ENCODE peak calls at places on chromosomes 2 and 18, in eight cellular contexts. X is glutamatergic neuron, D is right lobe of liver, M is HCT116, F is stomach, A is AG10803, Y is nephron progenitor cell, O is thyroid gland. E is an unnamed sample.

GRCh38 chr18:62717059-62717849 is 1.9 kb downstream of the PHLPP1 start:
- DNase-seq in X (no peak), D (no peak), Y (peak; percentile 23), M (peak; percentile 34), A (peak; percentile 64), O (peak; percentile 61), F (peak; percentile 52), E (peak; percentile 51)

GRCh38 chr2:42556351-42556890 is 12.0 kb upstream of the MTA3 start:
- DNase-seq in Y (peak; percentile 43), D (no peak), X (peak; percentile 50), O (no peak), F (no peak), A (no peak), M (no peak), E (no peak)

GRCh38 chr18:48052845-48053244 is 122.4 kb upstream of the SMAD2 start:
- DNase-seq in D (no peak), O (no peak), Y (no peak), X (no peak), A (no peak), M (no peak), F (no peak), E (no peak)

GRCh38 chr2:22800422-22800821 is 584.6 kb upstream of the KLHL29 start:
- DNase-seq in F (no peak), O (no peak), M (no peak), A (no peak), Y (peak; percentile 10), X (peak; percentile 20), D (no peak), E (no peak)

GRCh38 chr18:48862116-48862515 is 88.6 kb downstream of the SMAD7 start:
- DNase-seq in D (no peak), F (no peak), X (peak; percentile 21), Y (no peak), O (no peak), A (no peak), M (no peak), E (no peak)

GRCh38 chr2:203758841-203759691 is 52.6 kb downstream of the CD28 start:
- DNase-seq in O (no peak), A (peak; percentile 78), Y (no peak), D (no peak), X (no peak), M (no peak), F (peak; percentile 34), E (peak; percentile 49)

GRCh38 chr2:18752667-18753422 is 163.5 kb upstream of the NT5C1B start:
- DNase-seq in M (no peak), F (no peak), Y (no peak), X (no peak), D (no peak), O (no peak), A (no peak), E (no peak)

GRCh38 chr2:240125749-240126148 is 10.4 kb downstream of the COPS9 start:
- DNase-seq in X (no peak), F (peak; percentile 8), M (no peak), Y (no peak), D (no peak), O (no peak), A (no peak), E (no peak)

GRCh38 chr2:234879671-234880455 is 72.0 kb upstream of the SH3BP4 start:
- DNase-seq in Y (no peak), A (no peak), O (no peak), X (no peak), D (no peak), F (no peak), M (peak; percentile 41), E (no peak)

GRCh38 chr2:69902213-69902922 is 8.6 kb downstream of the SNRNP27 start:
- DNase-seq in Y (no peak), A (no peak), F (peak; percentile 31), O (no peak), X (no peak), D (peak; percentile 46), M (no peak), E (peak; percentile 66)

GRCh38 chr2:234425923-234426603 is 70.8 kb downstream of the ARL4C start:
- DNase-seq in X (no peak), D (no peak), F (peak; percentile 48), A (no peak), Y (no peak), M (no peak), O (peak; percentile 15), E (peak; percentile 57)

GRCh38 chr2:205686231-205687017 is 4.1 kb downstream of the NRP2 start:
- DNase-seq in D (peak; percentile 46), Y (peak; percentile 61), A (peak; percentile 34), O (no peak), F (no peak), X (peak; percentile 65), M (no peak), E (no peak)

GRCh38 chr2:5976626-5977025 is 284.4 kb downstream of the SOX11 start:
- DNase-seq in A (no peak), D (no peak), X (no peak), F (no peak), O (no peak), Y (no peak), M (no peak), E (no peak)

GRCh38 chr2:11784747-11785610 is 38.5 kb downstream of the LPIN1 start:
- DNase-seq in A (peak; percentile 46), M (no peak), O (peak; percentile 41), Y (peak; percentile 87), D (peak; percentile 37), X (peak; percentile 84), F (peak; percentile 47), E (no peak)

GRCh38 chr18:3380384-3380961 is 69.5 kb upstream of the TGIF1 start:
- DNase-seq in F (no peak), A (no peak), D (no peak), O (no peak), M (peak; percentile 24), X (no peak), Y (no peak), E (no peak)

GRCh38 chr18:75211002-75211621 is 515 bp downstream of the TSHZ1 start:
- DNase-seq in D (no peak), Y (peak; percentile 33), M (no peak), F (no peak), A (no peak), X (no peak), O (peak; percentile 20), E (no peak)

GRCh38 chr2:176004925-176005324 is 2.9 kb upstream of the LNPK start:
- DNase-seq in F (no peak), Y (no peak), D (no peak), O (no peak), A (no peak), X (no peak), M (no peak), E (no peak)

GRCh38 chr2:113156278-113157107 is 17.3 kb upstream of the PSD4 start:
- DNase-seq in M (peak; percentile 74), D (peak; percentile 71), X (no peak), A (no peak), F (no peak), O (no peak), Y (no peak), E (no peak)

GRCh38 chr2:108124733-108125132 is 115.0 kb upstream of the SULT1C3 start:
- DNase-seq in M (no peak), A (no peak), F (no peak), D (no peak), O (no peak), X (no peak), Y (no peak), E (no peak)

GRCh38 chr18:9516437-9517064 is 41.2 kb downstream of the RALBP1 start:
- DNase-seq in X (no peak), A (peak; percentile 51), F (no peak), Y (peak; percentile 10), D (no peak), M (peak; percentile 8), O (no peak), E (no peak)

GRCh38 chr2:200329798-200330197 is 23.3 kb downstream of the SPATS2L start:
- DNase-seq in O (no peak), Y (no peak), A (no peak), D (no peak), M (no peak), X (no peak), F (no peak), E (no peak)

GRCh38 chr2:46365913-46366674 is 68.9 kb downstream of the EPAS1 start:
- DNase-seq in X (no peak), Y (no peak), D (no peak), F (no peak), A (no peak), M (no peak), O (peak; percentile 27), E (no peak)

GRCh38 chr2:26612522-26613240 is 28.5 kb downstream of the CIB4 start:
- DNase-seq in F (no peak), O (peak; percentile 47), X (no peak), M (no peak), A (no peak), Y (no peak), D (no peak), E (no peak)

GRCh38 chr18:37445368-37445767 is 120.2 kb downstream of the CELF4 start:
- DNase-seq in M (no peak), Y (no peak), O (no peak), F (no peak), X (no peak), D (no peak), A (no peak), E (no peak)

GRCh38 chr2:126803422-126803775 is 95.3 kb upstream of the TEX51 start:
- DNase-seq in A (no peak), X (no peak), O (no peak), D (no peak), M (no peak), Y (no peak), F (no peak), E (no peak)
- TF ChIP-seq CTCF in A (no peak), X (no peak), O (no peak), D (no peak), M (no peak), Y (no peak), F (no peak), E (no peak)

GRCh38 chr2:198322275-198322674 is 517.9 kb downstream of the PLCL1 start:
- DNase-seq in D (no peak), M (no peak), X (peak; percentile 35), A (no peak), Y (peak; percentile 26), F (no peak), O (no peak), E (no peak)
- TF ChIP-seq CTCF in D (no peak), M (peak; percentile 51), X (peak; percentile 37), A (peak; percentile 15), Y (peak; percentile 52), F (no peak), O (no peak), E (no peak)

DNA sequence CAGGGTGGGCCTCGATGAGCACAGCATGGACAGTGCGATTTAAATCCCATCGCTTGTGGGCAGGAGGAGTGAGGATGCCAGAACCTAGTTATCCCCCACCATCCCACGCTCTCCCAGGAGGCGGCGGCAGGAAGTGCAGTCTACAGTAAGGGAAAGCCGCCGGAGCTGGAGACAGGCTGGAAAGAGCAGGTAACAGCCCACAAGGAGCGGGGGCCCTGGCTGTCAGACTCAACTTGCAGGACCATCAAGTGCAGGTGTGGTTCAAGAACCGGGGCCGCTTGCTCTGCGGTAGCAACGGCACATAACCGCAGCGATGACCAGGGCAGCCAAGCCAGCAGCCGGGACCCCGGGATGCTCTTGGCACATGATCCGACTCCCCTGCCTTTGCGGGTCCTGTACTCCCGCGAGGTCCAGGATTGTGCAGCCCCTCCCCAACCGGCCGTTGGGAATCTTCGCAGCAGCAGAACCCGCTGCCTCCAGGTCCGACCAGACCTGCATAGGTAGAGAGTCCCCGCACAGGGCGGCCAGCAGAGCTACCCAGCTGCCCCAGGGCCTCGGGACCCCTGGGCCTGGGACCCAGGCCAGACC is 82.1 kb downstream of the BIN1 start:
- DNase-seq in M (no peak), X (peak; percentile 83), O (peak; percentile 55), F (no peak), Y (peak; percentile 61), A (no peak), D (no peak), E (no peak)
- TF ChIP-seq CTCF in M (no peak), X (peak; percentile 41), O (no peak), F (no peak), Y (peak; percentile 14), A (peak; percentile 44), D (peak; percentile 8), E (no peak)

GRCh38 chr2:116819355-116819754 is 995.1 kb upstream of the DDX18 start:
- DNase-seq in A (no peak), Y (no peak), X (no peak), O (no peak), M (no peak), F (no peak), D (no peak), E (no peak)
- TF ChIP-seq CTCF in A (no peak), Y (peak; percentile 37), X (peak; percentile 56), O (no peak), M (no peak), F (no peak), D (no peak), E (no peak)

E was measured in CD14-positive monocyte.